ENCODE peak calls at places on chromosomes 12 and 14, in five cellular contexts. O is mesendoderm, K is GM23248, W is NT2/D1, G is endothelial cell of umbilical vein. M is an unnamed sample.
A peak's percentile ranks its signal among the peaks of the same experiment; 100 is the strongest.

GRCh38 chr14:104120281-104120741 is 18.1 kb upstream of the KIF26A start:
- DNase-seq in O (no peak), K (no peak), W (no peak), G (no peak), M (no peak)

GRCh38 chr12:57004651-57005050 is 1.7 kb downstream of the ZBTB39 start:
- DNase-seq in O (no peak), K (no peak), W (no peak), G (no peak), M (no peak)

GRCh38 chr12:124923906-124924734 is 9.7 kb upstream of the UBC start:
- DNase-seq in O (peak; percentile 93), K (peak; percentile 88), W (peak; percentile 87), G (no peak), M (no peak)

GRCh38 chr12:48999371-49000131 is at the start of gene DDN:
- DNase-seq in O (no peak), K (peak; percentile 78), W (no peak), G (no peak), M (no peak)

GRCh38 chr12:92070054-92070863 is 75.4 kb downstream of the BTG1 start:
- DNase-seq in O (no peak), K (no peak), W (no peak), G (no peak), M (no peak)

GRCh38 chr12:110149104-110149660 is 25.0 kb downstream of the IFT81 start:
- DNase-seq in O (no peak), K (no peak), W (no peak), G (no peak), M (no peak)

GRCh38 chr12:96466939-96467751 is 22.2 kb upstream of the CFAP54 start:
- DNase-seq in O (no peak), K (peak; percentile 45), W (no peak), G (peak; percentile 64), M (no peak)

GRCh38 chr12:26838888-26839416 is 6.0 kb upstream of the ITPR2 start:
- DNase-seq in O (no peak), K (no peak), W (no peak), G (no peak), M (no peak)

GRCh38 chr14:55502746-55503284 is 62.4 kb upstream of the TBPL2 start:
- DNase-seq in O (no peak), K (no peak), W (no peak), G (no peak), M (no peak)

GRCh38 chr14:101471723-101472517 is 89.4 kb upstream of the DIO3 start:
- DNase-seq in O (no peak), K (no peak), W (no peak), G (no peak), M (no peak)

GRCh38 chr12:115811929-115812328 is 465.6 kb downstream of the MED13L start:
- DNase-seq in O (no peak), K (no peak), W (no peak), G (no peak), M (no peak)

GRCh38 chr12:116169071-116169470 is 108.4 kb downstream of the MED13L start:
- DNase-seq in O (no peak), K (no peak), W (no peak), G (no peak), M (no peak)

GRCh38 chr12:108479364-108480070 is 35.6 kb upstream of the FICD start:
- DNase-seq in O (no peak), K (no peak), W (no peak), G (no peak), M (no peak)

GRCh38 chr14:103544627-103545218 is 15.7 kb downstream of the TRMT61A start:
- DNase-seq in O (no peak), K (no peak), W (no peak), G (no peak), M (no peak)

GRCh38 chr12:14960548-14961465 is 594 bp downstream of the ARHGDIB start:
- DNase-seq in O (no peak), K (peak; percentile 27), W (no peak), G (peak; percentile 83), M (peak; percentile 57)

GRCh38 chr14:63896278-63896720 is 43.5 kb downstream of the SYNE2 start:
- DNase-seq in O (no peak), K (peak; percentile 72), W (no peak), G (peak; percentile 99), M (no peak)

GRCh38 chr12:34602213-34602940 is 580.1 kb downstream of the ALG10 start:
- DNase-seq in O (no peak), K (no peak), W (no peak), G (no peak), M (no peak)

GRCh38 chr12:81644503-81644902 is 114.6 kb downstream of the PPFIA2 start:
- DNase-seq in O (peak; percentile 45), K (peak; percentile 71), W (peak; percentile 6), G (peak; percentile 41), M (no peak)

GRCh38 chr14:53285806-53286205 is 132.7 kb upstream of the DDHD1 start:
- DNase-seq in O (no peak), K (peak; percentile 5), W (no peak), G (no peak), M (no peak)

GRCh38 chr12:11761869-11762567 is 112.5 kb downstream of the ETV6 start:
- DNase-seq in O (no peak), K (no peak), W (no peak), G (no peak), M (no peak)
- H3K9ac ChIP-seq in O (no peak overlapping the region), K (peak overlapping the region; percentile 23), W (no peak overlapping the region), G (no peak overlapping the region), M (no peak overlapping the region)

DNA sequence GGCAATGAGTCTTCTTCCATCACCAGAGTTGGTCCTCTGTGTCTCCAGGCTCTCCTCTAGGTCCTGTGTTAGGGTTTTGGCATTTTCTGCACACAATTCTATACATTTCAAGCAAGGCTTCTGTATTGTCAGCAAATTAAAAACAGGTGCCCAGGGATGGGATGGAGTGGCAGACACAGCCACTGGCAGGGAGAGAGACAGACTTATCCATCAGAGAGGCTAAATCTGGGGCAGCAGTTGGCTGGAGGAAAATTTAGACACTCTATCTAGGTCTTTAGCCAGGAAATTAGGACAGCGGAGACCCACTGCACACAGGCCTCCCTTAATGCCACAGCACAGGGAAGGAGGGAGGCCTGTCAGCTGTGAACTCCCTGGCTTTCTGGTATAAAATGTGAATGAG is 20.2 kb downstream of the PLEKHD1 start:
- DNase-seq in O (no peak), K (no peak), W (no peak), G (no peak), M (no peak)
- H3K9ac ChIP-seq in O (no peak overlapping the region), K (no peak overlapping the region), W (no peak overlapping the region), G (no peak overlapping the region), M (no peak overlapping the region)

GRCh38 chr12:102301547-102301946 is 103.9 kb upstream of the PMCH start:
- DNase-seq in O (no peak), K (no peak), W (no peak), G (no peak), M (no peak)
- H3K9ac ChIP-seq in O (no peak overlapping the region), K (no peak overlapping the region), W (no peak overlapping the region), G (no peak overlapping the region), M (no peak overlapping the region)

GRCh38 chr14:68663385-68664076 is 129.3 kb downstream of the ZFP36L1 start:
- DNase-seq in O (no peak), K (peak; percentile 82), W (no peak), G (no peak), M (no peak)
- H3K9ac ChIP-seq in O (no peak overlapping the region), K (no peak overlapping the region), W (no peak overlapping the region), G (no peak overlapping the region), M (no peak overlapping the region)

DNA sequence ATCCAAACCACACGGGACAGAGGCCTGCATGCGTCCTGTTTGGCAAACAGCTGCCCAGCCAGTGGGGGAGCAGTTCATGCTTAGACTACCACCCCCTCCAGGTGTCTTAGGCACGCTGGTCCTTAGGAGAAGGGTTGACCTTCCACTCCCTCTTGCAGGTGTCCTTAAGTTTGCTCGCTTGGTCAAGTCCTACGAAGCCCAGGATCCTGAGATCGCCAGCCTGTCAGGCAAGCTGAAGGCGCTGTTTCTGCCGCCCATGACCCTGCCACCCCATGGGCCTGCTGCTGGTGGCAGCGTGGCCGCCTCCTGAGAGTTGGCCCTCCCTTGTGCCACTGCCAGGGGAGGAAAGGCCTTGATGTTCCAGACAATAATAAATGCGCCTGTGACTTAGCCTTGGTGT is 1.8 kb downstream of the C12orf57 start:
- DNase-seq in O (peak; percentile 42), K (no peak), W (no peak), G (no peak), M (no peak)
- H3K9ac ChIP-seq in O (peak overlapping the region; percentile 70), K (peak overlapping the region; percentile 89), W (peak overlapping the region; percentile 100), G (no peak overlapping the region), M (peak overlapping the region; percentile 67)

DNA sequence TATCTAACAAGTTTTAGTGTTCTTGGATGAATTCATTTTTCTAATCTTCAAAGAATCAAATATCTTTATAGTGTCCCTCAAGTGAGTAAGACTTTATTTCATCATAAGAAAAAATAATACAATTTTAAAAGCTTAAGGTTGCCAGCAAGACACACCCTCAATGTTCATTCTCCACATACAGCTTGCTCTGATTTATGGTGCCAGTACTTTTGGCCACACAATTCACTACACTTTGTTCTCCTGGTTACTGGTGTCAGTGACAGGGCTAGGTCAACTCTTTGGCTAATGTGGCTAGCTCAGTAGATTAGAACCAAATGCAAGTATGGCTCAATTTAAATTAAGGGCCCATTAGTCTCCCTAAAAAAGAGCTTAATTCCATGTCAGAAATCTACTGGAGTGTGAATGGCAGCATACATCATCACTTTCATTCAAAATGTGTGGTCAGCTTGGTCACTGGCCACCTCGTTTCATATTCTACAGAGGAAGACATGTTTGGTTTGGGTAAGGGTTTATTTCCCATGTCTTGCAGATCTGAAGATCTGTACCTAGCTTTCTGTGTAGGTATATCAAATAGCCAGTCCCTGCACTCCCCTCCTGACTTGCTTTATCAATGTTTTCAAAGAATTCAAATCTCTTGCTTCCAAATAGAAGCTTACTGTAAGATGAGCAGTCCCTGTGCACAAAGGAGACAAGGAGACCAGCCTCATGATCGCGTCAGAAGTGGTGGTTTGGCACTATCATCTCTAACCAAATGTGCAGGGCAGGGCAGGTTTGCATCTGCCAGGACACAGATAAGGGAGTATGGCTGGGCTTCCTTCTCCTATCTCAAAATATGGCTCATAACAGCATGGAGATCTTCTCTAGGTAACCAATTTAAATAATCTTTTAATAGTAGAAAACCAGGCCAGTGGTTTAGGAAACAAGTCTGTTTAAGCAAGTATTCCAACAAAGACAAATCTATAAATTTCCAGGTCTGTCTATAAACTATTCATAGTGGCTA is 31.3 kb downstream of the HECTD4 start:
- DNase-seq in O (no peak), K (peak; percentile 39), W (no peak), G (no peak), M (no peak)
- H3K9ac ChIP-seq in O (no peak overlapping the region), K (no peak overlapping the region), W (no peak overlapping the region), G (no peak overlapping the region), M (no peak overlapping the region)

GRCh38 chr14:90348270-90348669 is 16.5 kb upstream of the NRDE2 start:
- DNase-seq in O (no peak), K (no peak), W (no peak), G (no peak), M (no peak)

GRCh38 chr14:90344285-90344684 is 12.5 kb upstream of the NRDE2 start:
- DNase-seq in O (peak; percentile 32), K (no peak), W (no peak), G (no peak), M (no peak)

GRCh38 chr14:90344920-90345557 is 13.3 kb upstream of the NRDE2 start:
- DNase-seq in O (no peak), K (peak; percentile 36), W (no peak), G (no peak), M (no peak)

GRCh38 chr14:90354551-90355298 is 23.0 kb upstream of the NRDE2 start:
- DNase-seq in O (no peak), K (no peak), W (no peak), G (no peak), M (no peak)

GRCh38 chr14:90349729-90350128 is 18.0 kb upstream of the NRDE2 start:
- DNase-seq in O (no peak), K (no peak), W (no peak), G (no peak), M (no peak)
- H3K9ac ChIP-seq in O (no peak overlapping the region), K (no peak overlapping the region), W (no peak overlapping the region), G (no peak overlapping the region), M (no peak overlapping the region)